ENCODE peak calls at places on chromosomes 12 and 14, in eight cellular contexts. N is stimulated activated CD4-positive, alpha-beta T cell treated with anti-CD3 and anti-CD28 coated beads, Interleukin-4, amount 100 ng/mL, for 24 hours; B is NCI-H1092 treated with DMSO at 0.1 percent for 48 hours; C is colonic mucosa; D is NCI-H1436; K is AG08395; G is globus pallidus; U is AML-193. T is an unnamed sample.

GRCh38 chr12:52824741-52825410 is 9.2 kb downstream of the KRT79 start:
- DNase-seq in N (no peak), B (no peak), C (no peak), D (no peak), K (no peak), G (no peak), U (no peak), T (no peak)

GRCh38 chr14:75615200-75615599 is 36.8 kb downstream of the FLVCR2 start:
- DNase-seq in N (no peak), B (no peak), C (peak), D (no peak), K (no peak), G (peak), U (peak), T (peak)

GRCh38 chr14:69351385-69351784 is 46.7 kb downstream of the ERH start:
- DNase-seq in N (no peak), B (no peak), C (no peak), D (no peak), K (no peak), G (no peak), U (peak), T (no peak)

GRCh38 chr14:24310666-24311604 is at the start of gene LTB4R:
- DNase-seq in N (peak), B (no peak), C (peak), D (peak), K (peak), G (peak), U (peak), T (peak)

GRCh38 chr12:28351414-28351813 is 161.2 kb downstream of the CCDC91 start:
- DNase-seq in N (no peak), B (no peak), C (no peak), D (no peak), K (no peak), G (no peak), U (no peak), T (no peak)

GRCh38 chr14:100783630-100784321 is 42.1 kb upstream of the MEG3 start:
- DNase-seq in N (no peak), B (peak), C (no peak), D (peak), K (no peak), G (no peak), U (no peak), T (no peak)

GRCh38 chr12:47860279-47860841 is 40.7 kb upstream of the HDAC7 start:
- DNase-seq in N (peak), B (no peak), C (no peak), D (no peak), K (no peak), G (no peak), U (no peak), T (no peak)

GRCh38 chr12:7934560-7935463 is 1.2 kb downstream of the SLC2A3 start:
- DNase-seq in N (peak), B (no peak), C (no peak), D (no peak), K (no peak), G (peak), U (no peak), T (no peak)

GRCh38 chr14:68549966-68550705 is 242.7 kb downstream of the ZFP36L1 start:
- DNase-seq in N (no peak), B (no peak), C (no peak), D (no peak), K (no peak), G (no peak), U (no peak), T (no peak)

GRCh38 chr12:2634481-2634880 is 160.3 kb upstream of the FKBP4 start:
- DNase-seq in N (no peak), B (no peak), C (no peak), D (no peak), K (no peak), G (no peak), U (no peak), T (no peak)

GRCh38 chr12:127479256-127479655 is 787.7 kb upstream of the TMEM132C start:
- DNase-seq in N (no peak), B (no peak), C (no peak), D (no peak), K (peak), G (no peak), U (no peak), T (no peak)

GRCh38 chr12:52203126-52203921 is 11.5 kb upstream of the KRT80 start:
- DNase-seq in N (peak), B (peak), C (no peak), D (peak), K (peak), G (peak), U (peak), T (no peak)

GRCh38 chr14:70186826-70187483 is 1.8 kb downstream of the SLC8A3 start:
- DNase-seq in N (no peak), B (peak), C (peak), D (no peak), K (no peak), G (no peak), U (no peak), T (no peak)

GRCh38 chr12:33486058-33486457 is 46.4 kb upstream of the SYT10 start:
- DNase-seq in N (no peak), B (no peak), C (no peak), D (peak), K (no peak), G (no peak), U (no peak), T (no peak)